ENCODE peak calls at places on chromosomes 16 and 17, in four cellular contexts. U is A549; Y is CD8-positive, alpha-beta memory T cell; S is IMR-90. H is an unnamed sample. For H3K9me3, the result is how much of the 10 kb centered on the place peaks cover.

GRCh38 chr17:42182927-42183734 is 2.1 kb downstream of the HCRT start:
- DNase-seq in U (peak), Y (no peak), S (peak), H (no peak)

GRCh38 chr16:53415504-53415903 is 18.8 kb upstream of the RBL2 start:
- DNase-seq in U (no peak), Y (no peak), S (no peak), H (no peak)

GRCh38 chr17:10744509-10745000 is 14.7 kb upstream of the TMEM220 start:
- DNase-seq in U (no peak), Y (no peak), S (no peak), H (no peak)

GRCh38 chr16:979859-980594 is 1.5 kb upstream of the SOX8 start:
- DNase-seq in U (no peak), Y (no peak), S (no peak), H (no peak)

GRCh38 chr17:48498168-48498840 is 32.5 kb downstream of the HOXB1 start:
- DNase-seq in U (no peak), Y (no peak), S (no peak), H (no peak)

GRCh38 chr17:64133546-64134215 is 3.7 kb upstream of the ERN1 start:
- DNase-seq in U (peak), Y (no peak), S (peak), H (no peak)

GRCh38 chr16:19071811-19072777 is 4.7 kb downstream of the COQ7 start:
- DNase-seq in U (peak), Y (peak), S (peak), H (peak)

GRCh38 chr17:82055023-82055964 is 3.6 kb downstream of the GPS1 start:
- DNase-seq in U (no peak), Y (no peak), S (no peak), H (no peak)

GRCh38 chr16:77435240-77435819 is 496 bp upstream of the ADAMTS18 start:
- DNase-seq in U (no peak), Y (no peak), S (no peak), H (no peak)

GRCh38 chr17:47252766-47253512 is 688 bp upstream of the ITGB3 start:
- DNase-seq in U (no peak), Y (no peak), S (no peak), H (no peak)

GRCh38 chr17:75996665-75997590 is 3.7 kb upstream of the CDK3 start:
- DNase-seq in U (no peak), Y (no peak), S (peak), H (no peak)

GRCh38 chr17:550776-551175 is 163.9 kb downstream of the VPS53 start:
- DNase-seq in U (no peak), Y (no peak), S (peak), H (no peak)

GRCh38 chr16:51147776-51148673 is 3.0 kb downstream of the SALL1 start:
- DNase-seq in U (no peak), Y (no peak), S (no peak), H (no peak)

GRCh38 chr17:39461911-39462641 is 790 bp downstream of the CDK12 start:
- DNase-seq in U (no peak), Y (no peak), S (peak), H (peak)

GRCh38 chr16:57736419-57737281 is 1.1 kb downstream of the KATNB1 start:
- DNase-seq in U (peak), Y (peak), S (peak), H (peak)

GRCh38 chr16:79928142-79928735 is 327.7 kb upstream of the MAF start:
- DNase-seq in U (no peak), Y (no peak), S (no peak), H (no peak)

GRCh38 chr17:32723310-32723955 is 153.5 kb downstream of the MYO1D start:
- DNase-seq in U (no peak), Y (no peak), S (peak), H (no peak)

GRCh38 chr16:51053805-51054204 is 97.3 kb downstream of the SALL1 start:
- DNase-seq in U (no peak), Y (no peak), S (no peak), H (no peak)

GRCh38 chr17:1146551-1147265 is 33.1 kb downstream of the ABR start:
- DNase-seq in U (no peak), Y (no peak), S (no peak), H (no peak)

GRCh38 chr17:80376531-80376930 is 38.4 kb upstream of the ENDOV start:
- DNase-seq in U (no peak), Y (no peak), S (no peak), H (no peak)

GRCh38 chr16:54281535-54282201 is 4.9 kb downstream of the IRX3 start:
- DNase-seq in U (no peak), Y (no peak), S (no peak), H (no peak)

GRCh38 chr17:65785109-65785508 is 223.7 kb upstream of the AXIN2 start:
- DNase-seq in U (peak), Y (no peak), S (peak), H (no peak)

GRCh38 chr16:35391328-35391727 is 1931.9 kb downstream of the TP53TG3F start:
- DNase-seq in U (no peak), Y (no peak), S (peak), H (no peak)

GRCh38 chr16:64950731-64951130 is 171.1 kb downstream of the CDH11 start:
- DNase-seq in U (no peak), Y (no peak), S (no peak), H (no peak)

GRCh38 chr16:11109551-11109950 is 146.5 kb downstream of the SOCS1 start:
- DNase-seq in U (no peak), Y (no peak), S (peak), H (no peak)

GRCh38 chr16:11674001-11674817 is 6.0 kb downstream of the SNN start:
- DNase-seq in U (no peak), Y (no peak), S (no peak), H (no peak)

GRCh38 chr17:27473748-27474609 is 17.7 kb downstream of the KSR1 start:
- DNase-seq in U (no peak), Y (peak), S (no peak), H (peak)

GRCh38 chr16:49851468-49851787 is 4.5 kb downstream of the ZNF423 start:
- DNase-seq in U (no peak), Y (no peak), S (no peak), H (no peak)
- H3K9me3 ChIP-seq in U (under half), Y (under half), S (under half), H (under half)

GRCh38 chr17:50640701-50641338 is 6.1 kb downstream of the ABCC3 start:
- DNase-seq in U (no peak), Y (no peak), S (no peak), H (no peak)

GRCh38 chr17:50641339-50641725 is 6.7 kb downstream of the ABCC3 start:
- DNase-seq in U (no peak), Y (no peak), S (no peak), H (no peak)

GRCh38 chr17:50638572-50638850 is 3.8 kb downstream of the ABCC3 start:
- DNase-seq in U (peak), Y (no peak), S (peak), H (no peak)

GRCh38 chr17:50637829-50638571 is 3.3 kb downstream of the ABCC3 start:
- DNase-seq in U (no peak), Y (no peak), S (no peak), H (no peak)

GRCh38 chr17:50638851-50639767 is 4.4 kb downstream of the ABCC3 start:
- DNase-seq in U (peak), Y (no peak), S (peak), H (no peak)
- H3K9me3 ChIP-seq in U (under half), Y (under half), S (under half), H (under half)

GRCh38 chr16:49899991-49900690 is 44.2 kb upstream of the ZNF423 start:
- DNase-seq in U (no peak), Y (no peak), S (no peak), H (no peak)
- H3K9me3 ChIP-seq in U (under half), Y (under half), S (under half), H (under half)

GRCh38 chr17:2190014-2190413 is 113.6 kb downstream of the SMG6 start:
- DNase-seq in U (no peak), Y (no peak), S (no peak), H (no peak)
- H3K9me3 ChIP-seq in U (under half), Y (under half), S (under half), H (under half)

DNA sequence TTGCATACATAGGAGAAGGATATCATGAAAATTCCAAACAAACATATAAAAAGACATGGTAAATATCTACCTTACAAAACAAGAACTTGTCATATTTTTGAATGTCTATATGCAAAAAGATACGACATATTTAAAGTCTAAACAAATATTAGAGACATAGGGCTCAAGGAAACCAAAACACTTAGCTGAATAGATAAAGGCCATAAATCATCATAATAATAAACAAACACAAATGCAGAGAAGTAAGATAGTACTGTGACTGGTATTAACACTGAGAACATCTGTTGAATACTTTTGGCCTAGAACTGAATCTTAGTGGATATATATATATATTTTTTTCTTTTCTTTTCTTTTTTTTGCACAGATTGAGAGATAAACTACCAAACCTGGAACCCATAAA is 435.8 kb downstream of the KCNJ18 start:
- DNase-seq in U (no peak), Y (no peak), S (no peak), H (no peak)
- H3K9me3 ChIP-seq in U (under half), Y (under half), S (under half), H (under half)

GRCh38 chr16:88285514-88285822 is 97.3 kb upstream of the ZNF469 start:
- DNase-seq in U (no peak), Y (no peak), S (no peak), H (no peak)

GRCh38 chr16:88282221-88283041 is 100.3 kb upstream of the ZNF469 start:
- DNase-seq in U (no peak), Y (no peak), S (peak), H (no peak)

GRCh38 chr16:88283596-88283995 is 99.2 kb upstream of the ZNF469 start:
- DNase-seq in U (no peak), Y (no peak), S (no peak), H (no peak)

GRCh38 chr16:88284626-88285513 is 97.9 kb upstream of the ZNF469 start:
- DNase-seq in U (no peak), Y (no peak), S (no peak), H (no peak)

DNA sequence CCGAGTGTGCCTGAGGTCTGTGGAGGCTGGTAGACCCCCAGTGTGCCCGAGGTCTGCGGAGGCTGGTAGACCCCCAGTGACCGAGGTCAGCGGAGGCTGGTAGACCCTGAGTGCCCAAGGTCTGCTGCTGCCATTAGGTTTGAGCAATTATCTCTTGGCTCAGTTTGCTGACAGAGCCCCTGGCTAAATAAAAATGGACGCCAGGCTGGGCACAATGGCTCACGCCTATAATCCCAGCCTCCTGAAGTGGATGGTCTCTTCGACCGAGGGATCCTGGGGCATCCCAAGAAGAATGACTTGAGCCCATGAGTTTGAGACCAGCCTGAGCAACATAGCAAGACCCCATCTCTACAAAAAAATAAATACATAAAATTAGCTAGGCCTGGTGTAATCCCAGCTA is 98.7 kb upstream of the ZNF469 start:
- DNase-seq in U (no peak), Y (no peak), S (no peak), H (no peak)
- H3K9me3 ChIP-seq in U (half or more), Y (under half), S (under half), H (under half)

DNA sequence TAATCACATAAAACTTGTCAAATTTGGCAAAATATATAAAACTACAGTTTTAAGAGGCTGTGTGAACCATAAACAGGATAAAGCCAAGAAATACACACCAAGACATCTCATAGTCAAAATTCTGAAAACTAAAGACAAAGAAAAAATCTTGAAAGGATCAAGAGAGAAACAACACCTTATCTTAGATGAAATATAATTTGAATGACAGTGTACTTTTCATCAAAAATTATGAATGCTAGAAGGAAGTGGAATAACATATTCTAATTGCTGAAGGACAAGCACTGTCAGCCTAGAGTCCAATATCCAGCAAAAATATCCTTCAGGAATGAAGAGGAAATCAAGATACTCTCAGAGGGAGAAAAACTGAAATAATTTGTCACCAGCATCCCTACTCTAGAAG is 37.2 kb downstream of the PIK3R5 start:
- DNase-seq in U (no peak), Y (no peak), S (no peak), H (no peak)
- H3K9me3 ChIP-seq in U (half or more), Y (under half), S (under half), H (under half)

GRCh38 chr16:68575082-68575481 is 36.0 kb downstream of the ZFP90 start:
- DNase-seq in U (no peak), Y (no peak), S (no peak), H (no peak)
- H3K9me3 ChIP-seq in U (half or more), Y (under half), S (half or more), H (half or more)

GRCh38 chr17:16617481-16618060 is 36.1 kb downstream of the ZNF624 start:
- DNase-seq in U (no peak), Y (no peak), S (no peak), H (no peak)

GRCh38 chr17:16622540-16623277 is 30.9 kb downstream of the ZNF624 start:
- DNase-seq in U (no peak), Y (no peak), S (no peak), H (no peak)

GRCh38 chr17:16623282-16623681 is 30.4 kb downstream of the ZNF624 start:
- DNase-seq in U (no peak), Y (no peak), S (no peak), H (no peak)
- H3K9me3 ChIP-seq in U (half or more), Y (under half), S (half or more), H (half or more)